ENCODE peak calls at places on chromosomes 5 and 9, in seven cellular contexts. H is colonic mucosa; C is Karpas-422; E is cardiac muscle cell; J is neuronal stem cell; Z is CD4-positive, alpha-beta T cell; A is left ventricle myocardium inferior. W is an unnamed sample. For H3K27me3, the result is how much of the 10 kb centered on the place peaks cover.

GRCh38 chr5:40030661-40031060 is 605.9 kb upstream of the DAB2 start:
- DNase-seq in J (no peak), A (no peak), Z (no peak), E (no peak), H (no peak), C (no peak), W (no peak)

GRCh38 chr9:89466451-89467277 is 31.2 kb downstream of the SEMA4D start:
- DNase-seq in J (no peak), C (no peak), Z (no peak), H (no peak), E (no peak), A (no peak), W (no peak)

GRCh38 chr5:75021229-75021628 is 31.1 kb downstream of the GCNT4 start:
- DNase-seq in H (no peak), A (no peak), E (no peak), C (no peak), Z (no peak), J (no peak), W (no peak)

GRCh38 chr5:661891-662750 is 31.0 kb downstream of the TPPP start:
- DNase-seq in A (peak), Z (no peak), C (no peak), H (no peak), E (no peak), J (no peak), W (no peak)

GRCh38 chr9:85276743-85277142 is 465.0 kb downstream of the AGTPBP1 start:
- DNase-seq in H (no peak), E (no peak), J (no peak), A (no peak), Z (no peak), C (peak), W (no peak)

GRCh38 chr9:125608488-125609224 is 98.4 kb downstream of the MAPKAP1 start:
- DNase-seq in A (no peak), H (no peak), Z (no peak), C (no peak), J (no peak), E (peak), W (no peak)

GRCh38 chr5:39197556-39197955 is 21.8 kb downstream of the FYB1 start:
- DNase-seq in E (no peak), H (no peak), A (no peak), J (no peak), Z (no peak), C (no peak), W (no peak)

GRCh38 chr5:78411596-78411995 is 51.2 kb downstream of the SCAMP1 start:
- DNase-seq in E (no peak), J (no peak), H (no peak), A (no peak), Z (no peak), C (no peak), W (no peak)

GRCh38 chr5:172713113-172713808 is 57.7 kb downstream of the DUSP1 start:
- DNase-seq in Z (peak), H (peak), J (peak), E (peak), C (peak), A (peak), W (peak)

GRCh38 chr9:122402403-122403268 is 31.8 kb downstream of the PTGS1 start:
- DNase-seq in C (no peak), Z (no peak), E (peak), A (no peak), H (no peak), J (no peak), W (no peak)

GRCh38 chr5:143842920-143843319 is 31.0 kb downstream of the HMHB1 start:
- DNase-seq in Z (no peak), H (no peak), A (no peak), J (no peak), C (no peak), E (no peak), W (no peak)

GRCh38 chr9:7094052-7094451 is 336.3 kb downstream of the KDM4C start:
- DNase-seq in J (peak), A (no peak), C (no peak), E (peak), Z (no peak), H (no peak), W (no peak)

GRCh38 chr9:91515074-91515687 is 91.5 kb upstream of the NFIL3 start:
- DNase-seq in Z (no peak), A (peak), E (peak), J (no peak), H (no peak), C (no peak), W (no peak)

GRCh38 chr5:150512368-150512747 is 4.4 kb downstream of the NDST1 start:
- DNase-seq in A (no peak), H (peak), C (no peak), Z (no peak), E (peak), J (no peak), W (no peak)

GRCh38 chr5:37090123-37090726 is 159.0 kb downstream of the CPLANE1 start:
- DNase-seq in C (no peak), Z (no peak), E (no peak), J (no peak), A (no peak), H (no peak), W (no peak)

GRCh38 chr5:15791859-15792258 is 291.9 kb downstream of the FBXL7 start:
- DNase-seq in J (no peak), C (no peak), A (no peak), E (no peak), H (no peak), Z (no peak), W (no peak)

GRCh38 chr5:151319334-151319733 is 15.8 kb upstream of the SLC36A3 start:
- DNase-seq in C (peak), H (no peak), J (no peak), Z (no peak), E (peak), A (peak), W (no peak)

GRCh38 chr5:134141346-134142050 is 27.0 kb downstream of the TCF7 start:
- DNase-seq in E (no peak), C (no peak), H (no peak), A (no peak), Z (no peak), J (no peak), W (no peak)

GRCh38 chr9:111965566-111966019 is 69.0 kb downstream of the UGCG start:
- DNase-seq in Z (no peak), A (no peak), H (no peak), C (no peak), J (no peak), E (peak), W (no peak)

GRCh38 chr5:34609951-34610431 is 46.1 kb upstream of the RAI14 start:
- DNase-seq in Z (no peak), E (no peak), J (peak), H (no peak), C (no peak), A (no peak), W (no peak)

GRCh38 chr5:125198270-125198974 is 452.0 kb upstream of the ZNF608 start:
- DNase-seq in C (no peak), H (peak), Z (no peak), E (peak), A (peak), J (no peak), W (peak)

GRCh38 chr5:115460476-115460875 is 84.1 kb downstream of the FEM1C start:
- DNase-seq in E (peak), J (no peak), Z (no peak), A (peak), C (no peak), H (no peak), W (peak)

GRCh38 chr5:149036168-149036567 is 26.7 kb downstream of the SH3TC2 start:
- DNase-seq in C (no peak), J (no peak), A (no peak), E (no peak), H (no peak), Z (no peak), W (no peak)

GRCh38 chr9:119272500-119273211 is 96.6 kb downstream of the BRINP1 start:
- DNase-seq in J (no peak), C (no peak), A (no peak), E (no peak), H (no peak), Z (no peak), W (no peak)

GRCh38 chr5:113293068-113293571 is 141.7 kb downstream of the TSSK1B start:
- DNase-seq in Z (no peak), H (no peak), C (peak), A (no peak), J (no peak), E (peak), W (no peak)

GRCh38 chr5:171848487-171848886 is 62.9 kb downstream of the SMIM23 start:
- DNase-seq in J (no peak), E (no peak), A (no peak), H (no peak), C (no peak), Z (no peak), W (no peak)

GRCh38 chr5:160894-161540 is 30.3 kb upstream of the LRRC14B start:
- DNase-seq in J (no peak), C (no peak), A (no peak), H (no peak), E (no peak), Z (no peak), W (no peak)

GRCh38 chr9:109907400-109907799 is 127.4 kb downstream of the PALM2AKAP2 start:
- DNase-seq in A (peak), C (no peak), H (peak), Z (no peak), J (no peak), E (peak), W (no peak)

GRCh38 chr5:162785673-162786072 is 651.7 kb upstream of the CCNG1 start:
- DNase-seq in J (no peak), A (no peak), C (no peak), Z (no peak), H (no peak), E (no peak), W (no peak)

GRCh38 chr9:112913326-112913725 is 22.6 kb upstream of the SLC46A2 start:
- DNase-seq in Z (no peak), E (no peak), C (no peak), J (no peak), H (no peak), A (no peak), W (no peak)

GRCh38 chr5:85646036-85646435 is 971.7 kb upstream of the COX7C start:
- DNase-seq in H (no peak), J (no peak), A (no peak), Z (no peak), E (no peak), C (no peak), W (no peak)

GRCh38 chr5:56688402-56688801 is 126.9 kb upstream of the MAP3K1 start:
- DNase-seq in H (no peak), E (no peak), A (no peak), Z (no peak), C (no peak), J (no peak), W (no peak)

GRCh38 chr5:140227046-140227445 is 52.1 kb downstream of the CYSTM1 start:
- DNase-seq in A (no peak), J (no peak), H (no peak), Z (no peak), C (no peak), E (no peak), W (no peak)

GRCh38 chr5:601771-602465 is 10.2 kb upstream of the CEP72 start:
- DNase-seq in Z (no peak), J (no peak), H (no peak), E (no peak), C (no peak), A (no peak), W (no peak)

GRCh38 chr5:14584848-14585247 is 3.3 kb downstream of the OTULINL start:
- DNase-seq in A (no peak), C (no peak), E (no peak), Z (no peak), J (no peak), H (no peak), W (no peak)

GRCh38 chr5:14581891-14582796 is 552 bp downstream of the OTULINL start:
- DNase-seq in A (peak), Z (peak), H (peak), E (peak), C (no peak), J (no peak), W (peak)

GRCh38 chr5:14580037-14581034 is 1.3 kb upstream of the OTULINL start:
- DNase-seq in E (no peak), J (no peak), A (no peak), Z (no peak), H (peak), C (no peak), W (no peak)

GRCh38 chr5:14581333-14581890 is at the start of gene OTULINL:
- DNase-seq in H (peak), A (peak), J (peak), C (no peak), E (peak), Z (peak), W (peak)

DNA sequence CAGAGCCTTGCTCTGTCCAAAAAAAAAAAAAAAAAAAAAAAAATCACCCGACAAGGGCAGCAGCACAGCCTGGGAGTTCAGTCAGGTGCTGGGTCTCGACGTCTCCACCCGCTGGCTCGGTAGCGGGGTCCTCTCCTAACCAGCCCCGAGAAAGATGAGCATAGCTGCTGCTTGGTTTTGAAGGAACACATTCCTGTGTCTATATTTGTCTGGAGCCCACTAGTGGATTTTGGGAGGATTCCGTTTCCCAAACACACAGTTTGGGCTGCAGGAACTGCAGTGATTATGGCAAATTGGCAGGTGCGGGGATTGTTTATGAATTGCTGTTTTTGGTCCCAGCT is 1.2 kb downstream of the OTULINL start:
- DNase-seq in Z (no peak), J (no peak), C (no peak), E (no peak), A (no peak), H (no peak), W (no peak)
- H3K27ac ChIP-seq in Z (peak), J (no peak), C (no peak), E (no peak), A (peak), H (peak), W (peak)

DNA sequence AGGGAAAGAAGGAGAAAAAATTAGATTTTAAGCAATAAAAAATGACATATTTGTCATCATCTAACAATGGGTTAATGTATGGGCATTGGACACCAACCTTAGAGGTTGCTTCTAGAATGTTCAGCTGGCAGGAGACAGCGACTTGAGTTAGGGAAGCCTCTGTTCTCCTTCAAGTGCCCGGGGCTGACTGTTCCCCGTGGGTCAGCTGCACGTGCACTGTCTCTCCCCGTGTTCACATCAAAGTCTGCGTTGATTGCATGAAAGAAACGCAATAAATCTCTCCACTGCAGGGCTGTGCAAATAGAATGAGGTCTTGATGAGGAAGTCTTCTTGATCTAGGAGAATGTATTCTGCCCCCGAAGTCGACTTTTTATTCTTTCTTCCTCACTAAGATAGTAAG is at the start of gene GLT6D1:
- DNase-seq in Z (no peak), H (no peak), C (no peak), A (no peak), E (no peak), J (no peak), W (no peak)
- H3K27me3 ChIP-seq in Z (under half), H (under half), C (under half), A (half or more), E (under half), J (under half), W (under half)

DNA sequence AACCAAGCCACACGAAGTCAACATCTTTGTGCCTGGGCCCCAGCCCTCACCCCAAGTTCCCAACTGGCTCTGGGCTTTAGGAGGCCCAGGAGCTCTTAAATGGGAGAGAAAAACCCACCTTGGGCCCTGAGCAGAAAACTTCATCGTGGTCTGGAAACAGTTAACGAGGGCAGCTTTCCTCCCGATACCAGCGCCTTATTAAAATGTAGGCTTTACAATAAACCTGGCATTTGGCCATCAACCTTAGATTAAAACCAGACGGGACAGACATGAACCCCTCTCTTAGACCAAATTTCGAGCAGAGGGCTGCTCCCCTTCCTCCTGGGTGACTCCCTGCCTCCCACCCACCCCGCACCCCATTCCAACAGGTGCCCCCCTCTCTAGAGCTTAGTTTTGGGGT is 39.4 kb downstream of the PRRX2 start:
- DNase-seq in H (no peak), Z (no peak), C (no peak), E (no peak), J (no peak), A (no peak), W (no peak)
- H3K27ac ChIP-seq in H (no peak), Z (no peak), C (no peak), E (no peak), J (no peak), A (no peak), W (no peak)

GRCh38 chr9:97504381-97505216 is 3.1 kb downstream of the TMOD1 start:
- DNase-seq in A (no peak), H (no peak), E (no peak), Z (no peak), C (no peak), J (no peak), W (no peak)
- H3K27me3 ChIP-seq in A (under half), H (under half), E (under half), Z (under half), C (under half), J (under half), W (under half)

DNA sequence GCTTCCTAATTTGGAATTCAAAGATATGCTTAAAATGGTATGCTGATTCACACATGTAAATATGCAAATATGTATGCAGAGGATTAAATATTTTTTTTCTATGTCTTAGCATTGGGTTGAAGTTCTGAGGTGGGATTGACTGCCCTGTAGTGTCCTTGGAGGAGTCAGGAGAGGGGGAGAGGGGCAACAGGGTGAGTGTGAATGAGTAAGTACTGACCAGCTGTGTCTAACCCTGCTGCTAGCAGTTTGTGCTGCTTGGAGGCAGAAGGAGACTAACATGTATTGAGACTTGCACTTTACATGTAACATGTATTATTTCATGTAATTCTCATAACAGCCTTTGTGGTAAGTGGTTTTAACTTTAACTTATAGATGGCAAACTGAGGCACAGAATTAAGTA is 63.3 kb downstream of the SLC44A1 start:
- DNase-seq in C (no peak), Z (no peak), A (no peak), H (no peak), J (no peak), E (no peak), W (no peak)
- H3K27ac ChIP-seq in C (no peak), Z (no peak), A (no peak), H (no peak), J (no peak), E (peak), W (no peak)

GRCh38 chr5:55231476-55232193 is 1.8 kb downstream of the CCNO start:
- DNase-seq in E (peak), C (no peak), H (peak), J (peak), A (no peak), Z (no peak), W (no peak)
- H3K27me3 ChIP-seq in E (half or more), C (under half), H (half or more), J (under half), A (half or more), Z (half or more), W (under half)

GRCh38 chr5:96474073-96474472 is 41.0 kb upstream of the PCSK1 start:
- DNase-seq in J (no peak), E (no peak), A (no peak), Z (no peak), C (no peak), H (no peak), W (no peak)

GRCh38 chr5:96481396-96481795 is 48.3 kb upstream of the PCSK1 start:
- DNase-seq in J (no peak), A (no peak), Z (no peak), H (no peak), C (no peak), E (no peak), W (no peak)

GRCh38 chr5:96483878-96484277 is 50.8 kb upstream of the PCSK1 start:
- DNase-seq in Z (no peak), E (peak), H (no peak), C (peak), A (no peak), J (peak), W (no peak)

GRCh38 chr5:96476654-96477053 is 43.6 kb upstream of the PCSK1 start:
- DNase-seq in J (no peak), E (peak), Z (no peak), H (no peak), C (no peak), A (no peak), W (no peak)

GRCh38 chr5:96478983-96479382 is 45.9 kb upstream of the PCSK1 start:
- DNase-seq in C (no peak), A (no peak), J (no peak), H (no peak), Z (no peak), E (no peak), W (no peak)
- H3K27ac ChIP-seq in C (no peak), A (no peak), J (no peak), H (no peak), Z (no peak), E (no peak), W (no peak)

GRCh38 chr9:121271368-121272351 is 3.7 kb downstream of the GSN start:
- DNase-seq in A (peak), E (peak), H (no peak), Z (no peak), J (no peak), C (no peak), W (peak)
- H3K27me3 ChIP-seq in A (under half), E (under half), H (under half), Z (under half), J (under half), C (under half), W (under half)